ENCODE peak calls at places on chromosomes 5 and 9, in nine cellular contexts. One of them, this sample, is unnamed.

GRCh38 chr9:17018001-17018491 is 116.8 kb upstream of the CNTLN start:
- DNase-seq in DMS153: no peak
- DNase-seq in hepatocyte: no peak
- DNase-seq in stimulated activated CD4-positive, alpha-beta T cell treated with anti-CD3 and anti-CD28 coated beads, Interleukin-4, amount 100 ng/mL, for 4 hours: no peak
- DNase-seq in CD8-positive, alpha-beta T cell: no peak
- DNase-seq in Calu3: no peak
- DNase-seq in activated T-helper 2 cell treated with anti-CD3 and anti-CD28 coated beads, Interferon-gamma antibody, Interleukin-2, Interleukin-4, amounts not matched to agents 10 μg/mL and 5 μg/mL and 100 μg/mL, durations not matched to agents 14 hours and 24 hours and 36 hours: no peak
- DNase-seq in amygdala: peak
- DNase-seq in naive thymus-derived CD4-positive, alpha-beta T cell: no peak
- DNase-seq in this sample: no peak

GRCh38 chr5:147835386-147835798 is 3.9 kb upstream of the SPINK1 start:
- DNase-seq in DMS153: peak
- DNase-seq in CD8-positive, alpha-beta T cell: no peak
- DNase-seq in amygdala: no peak
- DNase-seq in activated T-helper 2 cell treated with anti-CD3 and anti-CD28 coated beads, Interferon-gamma antibody, Interleukin-2, Interleukin-4, amounts not matched to agents 10 μg/mL and 5 μg/mL and 100 μg/mL, durations not matched to agents 14 hours and 24 hours and 36 hours: no peak
- DNase-seq in hepatocyte: peak
- DNase-seq in Calu3: peak
- DNase-seq in naive thymus-derived CD4-positive, alpha-beta T cell: no peak
- DNase-seq in stimulated activated CD4-positive, alpha-beta T cell treated with anti-CD3 and anti-CD28 coated beads, Interleukin-4, amount 100 ng/mL, for 4 hours: no peak
- DNase-seq in this sample: no peak

GRCh38 chr5:151738125-151738848 is 20.1 kb downstream of the ATOX1 start:
- DNase-seq in stimulated activated CD4-positive, alpha-beta T cell treated with anti-CD3 and anti-CD28 coated beads, Interleukin-4, amount 100 ng/mL, for 4 hours: no peak
- DNase-seq in Calu3: no peak
- DNase-seq in amygdala: no peak
- DNase-seq in hepatocyte: no peak
- DNase-seq in activated T-helper 2 cell treated with anti-CD3 and anti-CD28 coated beads, Interferon-gamma antibody, Interleukin-2, Interleukin-4, amounts not matched to agents 10 μg/mL and 5 μg/mL and 100 μg/mL, durations not matched to agents 14 hours and 24 hours and 36 hours: no peak
- DNase-seq in CD8-positive, alpha-beta T cell: no peak
- DNase-seq in DMS153: no peak
- DNase-seq in naive thymus-derived CD4-positive, alpha-beta T cell: no peak
- DNase-seq in this sample: no peak

GRCh38 chr9:127776195-127776918 is 2.1 kb downstream of the SH2D3C start:
- DNase-seq in activated T-helper 2 cell treated with anti-CD3 and anti-CD28 coated beads, Interferon-gamma antibody, Interleukin-2, Interleukin-4, amounts not matched to agents 10 μg/mL and 5 μg/mL and 100 μg/mL, durations not matched to agents 14 hours and 24 hours and 36 hours: peak
- DNase-seq in CD8-positive, alpha-beta T cell: peak
- DNase-seq in hepatocyte: no peak
- DNase-seq in stimulated activated CD4-positive, alpha-beta T cell treated with anti-CD3 and anti-CD28 coated beads, Interleukin-4, amount 100 ng/mL, for 4 hours: peak
- DNase-seq in Calu3: no peak
- DNase-seq in naive thymus-derived CD4-positive, alpha-beta T cell: peak
- DNase-seq in amygdala: no peak
- DNase-seq in DMS153: no peak
- DNase-seq in this sample: peak

GRCh38 chr9:19642256-19642655 is 146.6 kb downstream of the SLC24A2 start:
- DNase-seq in naive thymus-derived CD4-positive, alpha-beta T cell: no peak
- DNase-seq in stimulated activated CD4-positive, alpha-beta T cell treated with anti-CD3 and anti-CD28 coated beads, Interleukin-4, amount 100 ng/mL, for 4 hours: no peak
- DNase-seq in activated T-helper 2 cell treated with anti-CD3 and anti-CD28 coated beads, Interferon-gamma antibody, Interleukin-2, Interleukin-4, amounts not matched to agents 10 μg/mL and 5 μg/mL and 100 μg/mL, durations not matched to agents 14 hours and 24 hours and 36 hours: no peak
- DNase-seq in hepatocyte: no peak
- DNase-seq in Calu3: no peak
- DNase-seq in amygdala: no peak
- DNase-seq in CD8-positive, alpha-beta T cell: no peak
- DNase-seq in DMS153: peak
- DNase-seq in this sample: no peak

GRCh38 chr5:132226516-132227234 is 978 bp downstream of the P4HA2 start:
- DNase-seq in hepatocyte: peak
- DNase-seq in stimulated activated CD4-positive, alpha-beta T cell treated with anti-CD3 and anti-CD28 coated beads, Interleukin-4, amount 100 ng/mL, for 4 hours: no peak
- DNase-seq in naive thymus-derived CD4-positive, alpha-beta T cell: no peak
- DNase-seq in Calu3: peak
- DNase-seq in DMS153: no peak
- DNase-seq in CD8-positive, alpha-beta T cell: no peak
- DNase-seq in activated T-helper 2 cell treated with anti-CD3 and anti-CD28 coated beads, Interferon-gamma antibody, Interleukin-2, Interleukin-4, amounts not matched to agents 10 μg/mL and 5 μg/mL and 100 μg/mL, durations not matched to agents 14 hours and 24 hours and 36 hours: no peak
- DNase-seq in amygdala: no peak
- DNase-seq in this sample: no peak

GRCh38 chr5:60843693-60844428 is at the start of gene ELOVL7:
- DNase-seq in amygdala: no peak
- DNase-seq in activated T-helper 2 cell treated with anti-CD3 and anti-CD28 coated beads, Interferon-gamma antibody, Interleukin-2, Interleukin-4, amounts not matched to agents 10 μg/mL and 5 μg/mL and 100 μg/mL, durations not matched to agents 14 hours and 24 hours and 36 hours: peak
- DNase-seq in hepatocyte: peak
- DNase-seq in naive thymus-derived CD4-positive, alpha-beta T cell: no peak
- DNase-seq in stimulated activated CD4-positive, alpha-beta T cell treated with anti-CD3 and anti-CD28 coated beads, Interleukin-4, amount 100 ng/mL, for 4 hours: peak
- DNase-seq in Calu3: peak
- DNase-seq in DMS153: peak
- DNase-seq in CD8-positive, alpha-beta T cell: no peak
- DNase-seq in this sample: peak

GRCh38 chr5:106727071-106727470 is 943.7 kb downstream of the EFNA5 start:
- DNase-seq in hepatocyte: no peak
- DNase-seq in Calu3: no peak
- DNase-seq in activated T-helper 2 cell treated with anti-CD3 and anti-CD28 coated beads, Interferon-gamma antibody, Interleukin-2, Interleukin-4, amounts not matched to agents 10 μg/mL and 5 μg/mL and 100 μg/mL, durations not matched to agents 14 hours and 24 hours and 36 hours: no peak
- DNase-seq in stimulated activated CD4-positive, alpha-beta T cell treated with anti-CD3 and anti-CD28 coated beads, Interleukin-4, amount 100 ng/mL, for 4 hours: no peak
- DNase-seq in naive thymus-derived CD4-positive, alpha-beta T cell: no peak
- DNase-seq in amygdala: no peak
- DNase-seq in CD8-positive, alpha-beta T cell: no peak
- DNase-seq in DMS153: no peak
- DNase-seq in this sample: no peak

GRCh38 chr5:172640822-172641358 is at the start of gene NEURL1B:
- DNase-seq in Calu3: peak
- DNase-seq in naive thymus-derived CD4-positive, alpha-beta T cell: no peak
- DNase-seq in amygdala: peak
- DNase-seq in stimulated activated CD4-positive, alpha-beta T cell treated with anti-CD3 and anti-CD28 coated beads, Interleukin-4, amount 100 ng/mL, for 4 hours: peak
- DNase-seq in hepatocyte: peak
- DNase-seq in CD8-positive, alpha-beta T cell: no peak
- DNase-seq in DMS153: peak
- DNase-seq in activated T-helper 2 cell treated with anti-CD3 and anti-CD28 coated beads, Interferon-gamma antibody, Interleukin-2, Interleukin-4, amounts not matched to agents 10 μg/mL and 5 μg/mL and 100 μg/mL, durations not matched to agents 14 hours and 24 hours and 36 hours: peak
- DNase-seq in this sample: peak

GRCh38 chr5:132485641-132486317 is 4.8 kb downstream of the IRF1 start:
- DNase-seq in hepatocyte: no peak
- DNase-seq in stimulated activated CD4-positive, alpha-beta T cell treated with anti-CD3 and anti-CD28 coated beads, Interleukin-4, amount 100 ng/mL, for 4 hours: no peak
- DNase-seq in Calu3: no peak
- DNase-seq in DMS153: no peak
- DNase-seq in amygdala: no peak
- DNase-seq in CD8-positive, alpha-beta T cell: no peak
- DNase-seq in activated T-helper 2 cell treated with anti-CD3 and anti-CD28 coated beads, Interferon-gamma antibody, Interleukin-2, Interleukin-4, amounts not matched to agents 10 μg/mL and 5 μg/mL and 100 μg/mL, durations not matched to agents 14 hours and 24 hours and 36 hours: no peak
- DNase-seq in naive thymus-derived CD4-positive, alpha-beta T cell: no peak
- DNase-seq in this sample: no peak

GRCh38 chr9:127308559-127309429 is 44.2 kb downstream of the GARNL3 start:
- DNase-seq in activated T-helper 2 cell treated with anti-CD3 and anti-CD28 coated beads, Interferon-gamma antibody, Interleukin-2, Interleukin-4, amounts not matched to agents 10 μg/mL and 5 μg/mL and 100 μg/mL, durations not matched to agents 14 hours and 24 hours and 36 hours: no peak
- DNase-seq in DMS153: no peak
- DNase-seq in CD8-positive, alpha-beta T cell: no peak
- DNase-seq in hepatocyte: peak
- DNase-seq in Calu3: no peak
- DNase-seq in naive thymus-derived CD4-positive, alpha-beta T cell: no peak
- DNase-seq in amygdala: no peak
- DNase-seq in stimulated activated CD4-positive, alpha-beta T cell treated with anti-CD3 and anti-CD28 coated beads, Interleukin-4, amount 100 ng/mL, for 4 hours: no peak
- DNase-seq in this sample: no peak

GRCh38 chr5:172769598-172770373 is 1.2 kb downstream of the DUSP1 start:
- DNase-seq in Calu3: no peak
- DNase-seq in CD8-positive, alpha-beta T cell: peak
- DNase-seq in amygdala: no peak
- DNase-seq in DMS153: no peak
- DNase-seq in naive thymus-derived CD4-positive, alpha-beta T cell: peak
- DNase-seq in activated T-helper 2 cell treated with anti-CD3 and anti-CD28 coated beads, Interferon-gamma antibody, Interleukin-2, Interleukin-4, amounts not matched to agents 10 μg/mL and 5 μg/mL and 100 μg/mL, durations not matched to agents 14 hours and 24 hours and 36 hours: no peak
- DNase-seq in hepatocyte: peak
- DNase-seq in stimulated activated CD4-positive, alpha-beta T cell treated with anti-CD3 and anti-CD28 coated beads, Interleukin-4, amount 100 ng/mL, for 4 hours: no peak
- DNase-seq in this sample: peak

GRCh38 chr9:134222018-134222573 is 57.7 kb upstream of the RNU6ATAC start:
- DNase-seq in activated T-helper 2 cell treated with anti-CD3 and anti-CD28 coated beads, Interferon-gamma antibody, Interleukin-2, Interleukin-4, amounts not matched to agents 10 μg/mL and 5 μg/mL and 100 μg/mL, durations not matched to agents 14 hours and 24 hours and 36 hours: no peak
- DNase-seq in CD8-positive, alpha-beta T cell: no peak
- DNase-seq in hepatocyte: no peak
- DNase-seq in stimulated activated CD4-positive, alpha-beta T cell treated with anti-CD3 and anti-CD28 coated beads, Interleukin-4, amount 100 ng/mL, for 4 hours: no peak
- DNase-seq in Calu3: no peak
- DNase-seq in amygdala: no peak
- DNase-seq in naive thymus-derived CD4-positive, alpha-beta T cell: no peak
- DNase-seq in DMS153: no peak
- DNase-seq in this sample: no peak

GRCh38 chr5:39270172-39270848 is 50.9 kb upstream of the FYB1 start:
- DNase-seq in stimulated activated CD4-positive, alpha-beta T cell treated with anti-CD3 and anti-CD28 coated beads, Interleukin-4, amount 100 ng/mL, for 4 hours: no peak
- DNase-seq in Calu3: no peak
- DNase-seq in amygdala: no peak
- DNase-seq in CD8-positive, alpha-beta T cell: no peak
- DNase-seq in DMS153: no peak
- DNase-seq in naive thymus-derived CD4-positive, alpha-beta T cell: no peak
- DNase-seq in hepatocyte: no peak
- DNase-seq in activated T-helper 2 cell treated with anti-CD3 and anti-CD28 coated beads, Interferon-gamma antibody, Interleukin-2, Interleukin-4, amounts not matched to agents 10 μg/mL and 5 μg/mL and 100 μg/mL, durations not matched to agents 14 hours and 24 hours and 36 hours: no peak
- DNase-seq in this sample: no peak

GRCh38 chr5:180047667-180048066 is 23.9 kb downstream of the RNF130 start:
- DNase-seq in hepatocyte: no peak
- DNase-seq in Calu3: no peak
- DNase-seq in DMS153: no peak
- DNase-seq in naive thymus-derived CD4-positive, alpha-beta T cell: no peak
- DNase-seq in activated T-helper 2 cell treated with anti-CD3 and anti-CD28 coated beads, Interferon-gamma antibody, Interleukin-2, Interleukin-4, amounts not matched to agents 10 μg/mL and 5 μg/mL and 100 μg/mL, durations not matched to agents 14 hours and 24 hours and 36 hours: no peak
- DNase-seq in CD8-positive, alpha-beta T cell: no peak
- DNase-seq in amygdala: no peak
- DNase-seq in stimulated activated CD4-positive, alpha-beta T cell treated with anti-CD3 and anti-CD28 coated beads, Interleukin-4, amount 100 ng/mL, for 4 hours: no peak
- DNase-seq in this sample: no peak

GRCh38 chr9:116580853-116581252 is 106.3 kb upstream of the TRIM32 start:
- DNase-seq in DMS153: no peak
- DNase-seq in CD8-positive, alpha-beta T cell: no peak
- DNase-seq in stimulated activated CD4-positive, alpha-beta T cell treated with anti-CD3 and anti-CD28 coated beads, Interleukin-4, amount 100 ng/mL, for 4 hours: no peak
- DNase-seq in naive thymus-derived CD4-positive, alpha-beta T cell: no peak
- DNase-seq in amygdala: peak
- DNase-seq in hepatocyte: no peak
- DNase-seq in activated T-helper 2 cell treated with anti-CD3 and anti-CD28 coated beads, Interferon-gamma antibody, Interleukin-2, Interleukin-4, amounts not matched to agents 10 μg/mL and 5 μg/mL and 100 μg/mL, durations not matched to agents 14 hours and 24 hours and 36 hours: no peak
- DNase-seq in Calu3: no peak
- DNase-seq in this sample: no peak

GRCh38 chr9:114574438-114574837 is 13.1 kb upstream of the ATP6V1G1 start:
- DNase-seq in naive thymus-derived CD4-positive, alpha-beta T cell: no peak
- DNase-seq in Calu3: no peak
- DNase-seq in CD8-positive, alpha-beta T cell: no peak
- DNase-seq in activated T-helper 2 cell treated with anti-CD3 and anti-CD28 coated beads, Interferon-gamma antibody, Interleukin-2, Interleukin-4, amounts not matched to agents 10 μg/mL and 5 μg/mL and 100 μg/mL, durations not matched to agents 14 hours and 24 hours and 36 hours: no peak
- DNase-seq in amygdala: no peak
- DNase-seq in hepatocyte: no peak
- DNase-seq in DMS153: no peak
- DNase-seq in stimulated activated CD4-positive, alpha-beta T cell treated with anti-CD3 and anti-CD28 coated beads, Interleukin-4, amount 100 ng/mL, for 4 hours: no peak
- DNase-seq in this sample: no peak

GRCh38 chr5:159883522-159883950 is 32.7 kb upstream of the ADRA1B start:
- DNase-seq in naive thymus-derived CD4-positive, alpha-beta T cell: no peak
- DNase-seq in hepatocyte: no peak
- DNase-seq in DMS153: no peak
- DNase-seq in activated T-helper 2 cell treated with anti-CD3 and anti-CD28 coated beads, Interferon-gamma antibody, Interleukin-2, Interleukin-4, amounts not matched to agents 10 μg/mL and 5 μg/mL and 100 μg/mL, durations not matched to agents 14 hours and 24 hours and 36 hours: no peak
- DNase-seq in Calu3: no peak
- DNase-seq in CD8-positive, alpha-beta T cell: no peak
- DNase-seq in amygdala: no peak
- DNase-seq in stimulated activated CD4-positive, alpha-beta T cell treated with anti-CD3 and anti-CD28 coated beads, Interleukin-4, amount 100 ng/mL, for 4 hours: no peak
- DNase-seq in this sample: no peak